ENCODE peak calls at places on chromosomes 1 and 21, in five cellular contexts. C is HepG2, O is K562, W is H1, X is GM12878. F is an unnamed sample.

GRCh38 chr1:184890539-184890973 is 83.8 kb downstream of the NIBAN1 start:
- DNase-seq in C (no peak), X (no peak), W (no peak), O (no peak), F (no peak)

GRCh38 chr1:89523597-89524368 is 846 bp upstream of the LRRC8B start:
- DNase-seq in O (peak), W (peak), C (peak), X (no peak), F (peak)

GRCh38 chr21:26842976-26843911 is 2.0 kb downstream of the ADAMTS1 start:
- DNase-seq in O (no peak), X (no peak), C (no peak), W (no peak), F (peak)

GRCh38 chr1:98468111-98468717 is 193.3 kb upstream of the SNX7 start:
- DNase-seq in W (no peak), O (no peak), X (no peak), C (peak), F (no peak)

GRCh38 chr1:87404306-87404705 is 75.6 kb downstream of the LMO4 start:
- DNase-seq in C (no peak), W (no peak), X (no peak), O (no peak), F (no peak)

GRCh38 chr1:226403522-226404034 is 4.3 kb downstream of the PARP1 start:
- DNase-seq in W (no peak), C (no peak), O (peak), X (no peak), F (peak)

GRCh38 chr1:209879539-209879938 is 51.8 kb downstream of the UTP25 start:
- DNase-seq in X (no peak), O (no peak), C (peak), W (no peak), F (no peak)

GRCh38 chr1:89547563-89548485 is 23.2 kb downstream of the LRRC8B start:
- DNase-seq in O (no peak), C (peak), W (no peak), X (no peak), F (no peak)

GRCh38 chr1:185813401-185813979 is 79.3 kb downstream of the HMCN1 start:
- DNase-seq in X (no peak), W (no peak), O (peak), C (peak), F (no peak)

GRCh38 chr1:30704765-30705509 is 18.4 kb downstream of the MATN1 start:
- DNase-seq in C (no peak), W (no peak), O (no peak), X (no peak), F (no peak)

GRCh38 chr1:3530931-3531818 is 76.7 kb downstream of the ARHGEF16 start:
- DNase-seq in O (peak), W (peak), X (no peak), C (peak), F (peak)

GRCh38 chr21:29626787-29627470 is 312.9 kb downstream of the GRIK1 start:
- DNase-seq in X (no peak), O (no peak), C (no peak), W (no peak), F (no peak)

GRCh38 chr1:231719485-231720183 is 93.0 kb downstream of the DISC1 start:
- DNase-seq in W (no peak), C (peak), O (no peak), X (no peak), F (no peak)

GRCh38 chr1:12342261-12343003 is 112.6 kb downstream of the VPS13D start:
- DNase-seq in C (peak), W (no peak), X (no peak), O (no peak), F (no peak)

GRCh38 chr1:228345201-228345930 is 61.3 kb downstream of the TRIM11 start:
- DNase-seq in C (no peak), X (no peak), O (no peak), W (no peak), F (peak)

GRCh38 chr1:185734929-185735666 is 907 bp downstream of the HMCN1 start:
- DNase-seq in W (no peak), C (no peak), X (no peak), O (no peak), F (no peak)

GRCh38 chr1:1185101-1185765 is 11.6 kb downstream of the TTLL10 start:
- DNase-seq in O (peak), W (no peak), C (no peak), X (no peak), F (peak)

GRCh38 chr1:232628335-232629214 is 1.4 kb downstream of the SIPA1L2 start:
- DNase-seq in W (no peak), C (no peak), X (no peak), O (no peak), F (no peak)

GRCh38 chr1:24727490-24728214 is 17.6 kb upstream of the CLIC4 start:
- DNase-seq in O (no peak), X (peak), C (no peak), W (no peak), F (no peak)

GRCh38 chr1:68384321-68384813 is 65.4 kb downstream of the RPE65 start:
- DNase-seq in O (no peak), C (peak), X (no peak), W (peak), F (no peak)

GRCh38 chr1:160030657-160031367 is 978 bp downstream of the PIGM start:
- DNase-seq in X (no peak), C (no peak), W (no peak), O (no peak), F (no peak)

GRCh38 chr1:232201024-232201423 is 428.9 kb downstream of the SIPA1L2 start:
- DNase-seq in O (no peak), C (no peak), W (no peak), X (no peak), F (no peak)

GRCh38 chr1:176051902-176052518 is 155.1 kb downstream of the COP1 start:
- DNase-seq in X (no peak), C (peak), O (no peak), W (no peak), F (no peak)

GRCh38 chr21:32747396-32747795 is 19.6 kb upstream of the SYNJ1 start:
- DNase-seq in X (no peak), O (no peak), W (no peak), C (no peak), F (no peak)

GRCh38 chr1:33342041-33342723 is 21.3 kb upstream of the A3GALT2 start:
- DNase-seq in X (peak), O (no peak), W (peak), C (peak), F (peak)

GRCh38 chr1:193537266-193538003 is 351.0 kb upstream of the B3GALT2 start:
- DNase-seq in W (no peak), C (no peak), X (peak), O (no peak), F (no peak)

GRCh38 chr1:245575710-245576109 is 420.9 kb downstream of the KIF26B start:
- DNase-seq in W (no peak), C (no peak), X (no peak), O (no peak), F (no peak)

GRCh38 chr1:2539312-2539907 is 9.3 kb upstream of the HES5 start:
- DNase-seq in W (no peak), O (peak), X (no peak), C (no peak), F (peak)

GRCh38 chr1:174692313-174692712 is 244.5 kb downstream of the GPR52 start:
- DNase-seq in O (peak), C (peak), W (no peak), X (no peak), F (no peak)

GRCh38 chr1:165580931-165581871 is 37.4 kb downstream of the LRRC52 start:
- DNase-seq in C (no peak), W (no peak), X (no peak), O (no peak), F (no peak)

GRCh38 chr1:185733818-185734709 is at the start of gene HMCN1:
- DNase-seq in C (peak), W (peak), X (no peak), O (peak), F (peak)

GRCh38 chr1:200368556-200368955 is 41.3 kb downstream of the ZNF281 start:
- DNase-seq in X (no peak), C (no peak), W (no peak), O (no peak), F (no peak)

GRCh38 chr1:116345830-116346229 is 27.2 kb upstream of the ATP1A1 start:
- DNase-seq in X (no peak), O (no peak), W (no peak), C (no peak), F (peak)

GRCh38 chr21:38848187-38848609 is 42.5 kb downstream of the ETS2 start:
- DNase-seq in W (no peak), X (no peak), O (no peak), C (no peak), F (no peak)

GRCh38 chr21:33691945-33692594 is 49.8 kb downstream of the ITSN1 start:
- DNase-seq in W (peak), C (no peak), O (no peak), X (no peak), F (no peak)

DNA sequence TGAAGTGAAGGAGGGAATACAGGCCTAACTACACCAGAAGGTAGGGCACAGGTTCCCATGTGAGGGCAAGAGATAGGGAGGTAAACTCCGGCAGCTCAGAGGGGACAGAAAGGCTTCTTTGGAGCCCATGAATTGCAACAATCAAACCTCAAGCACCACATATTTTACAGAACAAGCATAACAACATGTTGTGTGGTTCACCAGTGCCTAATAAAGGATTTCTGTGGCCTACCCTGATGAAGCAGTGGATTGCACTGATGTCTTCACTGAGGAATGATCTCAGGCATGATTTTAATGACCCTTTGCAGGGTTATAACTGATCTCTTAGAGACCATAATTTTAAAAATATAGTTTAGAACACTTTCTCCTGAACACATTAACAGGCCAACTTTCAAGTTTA is 77.4 kb downstream of the RUNX1 start:
- DNase-seq in X (no peak), C (no peak), O (no peak), W (no peak), F (no peak)
- TF ChIP-seq CREB1 in X (no peak), C (no peak), O (no peak), W (no peak), F (no peak)

GRCh38 chr1:42450081-42450480 is 5.7 kb downstream of the ZMYND12 start:
- DNase-seq in C (no peak), O (no peak), X (no peak), W (no peak), F (no peak)
- TF ChIP-seq SP1 in C (no peak), O (no peak), X (no peak), W (no peak), F (no peak)

GRCh38 chr1:224435318-224435763 is 744 bp upstream of the WDR26 start:
- DNase-seq in X (no peak), W (no peak), O (peak), C (no peak), F (no peak)

GRCh38 chr1:224433041-224433670 is 1.4 kb downstream of the WDR26 start:
- DNase-seq in W (no peak), C (no peak), O (peak), X (no peak), F (no peak)

GRCh38 chr1:224434447-224435317 is at the start of gene WDR26:
- DNase-seq in C (peak), O (peak), X (peak), W (no peak), F (peak)

GRCh38 chr1:224432672-224433040 is 1.9 kb downstream of the WDR26 start:
- DNase-seq in C (no peak), O (peak), W (no peak), X (no peak), F (no peak)

DNA sequence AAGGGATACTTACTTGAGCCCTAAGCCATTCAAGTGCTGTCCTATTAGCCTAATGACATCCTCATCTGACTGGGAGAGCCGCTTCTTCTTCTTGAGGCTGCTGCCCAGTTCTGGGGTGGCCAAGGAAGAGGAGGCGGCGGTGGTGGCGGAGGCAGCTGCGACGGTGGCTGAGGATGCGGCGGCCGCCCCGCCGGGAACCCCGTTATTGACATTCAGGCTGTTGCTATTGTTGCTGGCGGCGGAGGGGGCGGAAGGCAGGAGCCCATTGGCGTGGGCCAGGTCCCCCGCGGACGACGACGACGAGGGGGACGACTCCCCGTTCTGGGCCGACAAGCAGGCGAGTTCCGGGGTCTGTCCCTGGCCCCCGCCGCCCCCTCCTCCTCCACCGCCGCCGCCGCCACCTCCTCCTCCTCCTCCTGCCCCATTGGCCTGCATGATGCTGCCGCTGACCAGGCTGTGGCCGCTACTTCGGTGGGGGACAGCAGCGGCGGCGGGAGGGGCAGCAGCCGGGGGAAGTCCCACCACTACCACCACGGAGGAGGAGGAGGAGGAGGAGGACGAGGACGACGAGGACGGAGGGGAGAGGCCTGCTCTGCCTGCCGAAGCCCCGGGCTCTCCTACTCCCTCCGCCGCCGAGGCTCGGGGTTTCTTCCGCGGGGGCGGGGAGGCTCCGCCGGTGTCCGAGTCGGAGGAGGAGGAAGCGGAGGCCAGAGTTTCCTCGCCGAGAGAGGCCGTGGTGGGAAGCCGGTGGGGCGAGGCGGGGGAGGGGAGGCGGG is 738 bp downstream of the WDR26 start:
- DNase-seq in O (no peak), C (no peak), X (no peak), W (no peak), F (peak)
- TF ChIP-seq CREB1 in O (peak), C (no peak), X (no peak), W (no peak), F (no peak)

DNA sequence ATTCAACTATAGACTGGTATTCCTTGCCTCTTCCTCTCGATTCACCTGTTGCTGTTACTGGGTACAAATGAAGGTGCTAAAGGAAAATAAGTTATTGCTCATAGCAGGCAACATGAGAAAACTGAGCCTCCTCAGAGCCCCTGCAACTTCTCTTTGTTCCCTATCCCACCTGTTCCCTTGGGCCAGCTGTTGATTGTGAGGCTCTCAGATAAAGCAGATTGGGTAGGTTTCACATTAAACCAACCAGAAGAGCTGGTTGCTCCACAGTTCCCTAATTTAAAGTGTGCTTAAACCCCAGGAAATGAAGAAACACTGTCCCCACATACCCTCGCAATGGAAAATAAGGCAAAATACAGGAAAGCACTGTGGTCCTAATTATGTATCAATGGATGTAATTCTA is 4.8 kb downstream of the DEDD start:
- DNase-seq in W (no peak), O (no peak), C (no peak), X (no peak), F (no peak)
- TF ChIP-seq SP1 in W (no peak), O (no peak), C (no peak), X (no peak), F (no peak)

DNA sequence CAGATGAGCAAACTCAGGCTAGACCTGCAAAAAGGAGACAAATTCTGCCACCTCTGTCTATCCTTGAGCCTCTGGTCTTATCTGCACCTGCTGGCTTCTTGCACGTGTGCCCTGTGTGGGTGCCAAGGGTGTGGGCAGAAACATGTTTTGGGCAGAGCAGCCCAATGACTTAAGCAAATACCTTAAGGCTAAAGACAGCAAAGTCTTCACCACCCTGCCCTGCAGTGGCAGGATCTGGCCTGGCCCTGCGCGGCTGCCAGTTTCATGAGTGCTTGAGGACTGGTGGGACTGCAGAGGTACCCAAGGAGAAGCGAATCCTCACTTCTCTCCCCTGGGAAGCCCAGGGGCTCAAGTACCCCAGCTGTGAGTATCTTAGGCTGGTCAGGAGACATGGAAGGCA is 3.8 kb upstream of the SLC26A9 start:
- DNase-seq in X (no peak), C (no peak), W (no peak), O (no peak), F (no peak)
- TF ChIP-seq CREB1 in X (no peak), C (no peak), W (no peak), O (no peak), F (no peak)

DNA sequence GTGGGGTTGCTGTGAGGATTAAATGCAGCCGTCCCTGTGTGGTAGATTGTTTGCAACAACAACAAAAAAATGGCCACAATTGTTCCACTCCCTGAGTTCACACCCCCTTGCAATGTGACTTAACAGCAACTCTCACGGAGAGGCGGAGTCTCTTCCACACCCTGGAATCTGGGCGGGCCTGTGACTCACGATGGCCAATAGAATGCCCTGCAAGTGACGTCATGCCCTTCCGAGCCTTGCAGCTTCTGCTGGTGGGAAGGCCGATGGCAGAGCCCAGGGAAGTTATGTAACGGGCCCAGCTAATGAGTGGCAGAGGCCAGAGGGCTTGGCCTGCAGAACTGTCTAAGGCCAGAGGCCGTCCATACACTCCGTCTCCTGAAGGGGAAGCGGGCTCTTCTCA is 87.9 kb downstream of the RIPK4 start:
- DNase-seq in W (peak), O (peak), X (no peak), C (peak), F (peak)
- TF ChIP-seq SP1 in W (no peak), O (no peak), X (no peak), C (peak), F (no peak)

DNA sequence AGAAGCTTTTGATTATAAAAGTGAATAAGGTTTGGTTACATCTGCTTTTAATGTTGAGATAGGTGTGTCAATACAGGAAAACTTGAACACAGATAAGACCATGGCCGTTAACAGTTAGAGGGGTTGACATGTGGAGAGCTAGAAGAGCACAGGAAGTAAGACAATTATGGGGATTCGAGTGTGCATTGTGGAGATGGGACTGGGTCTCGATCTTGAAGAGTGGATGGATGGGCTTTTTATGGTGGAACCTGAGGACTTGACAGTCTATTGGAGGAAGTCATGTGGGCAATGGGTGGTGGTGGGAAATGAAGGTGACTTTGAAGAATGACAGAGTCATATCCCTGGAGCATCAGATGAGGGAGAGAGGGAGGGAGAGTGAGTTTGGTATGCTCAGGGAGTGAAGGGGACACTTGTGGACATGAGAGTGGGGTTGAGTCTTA is 12.1 kb downstream of the DYRK1A start:
- DNase-seq in X (no peak), C (no peak), O (no peak), W (no peak), F (no peak)
- TF ChIP-seq CREB1 in X (no peak), C (no peak), O (no peak), W (no peak), F (no peak)

F was measured in WTC11.